ENCODE peak calls at places on chromosomes 16 and 17, in ten cellular contexts. T is non-pigmented ciliary epithelial cell, U is NCI-H510A, Z is aorta, L is T-helper 17 cell, S is endothelial cell of umbilical vein, Q is adipocyte, W is SK-N-SH, F is GM04504, M is neural crest cell. V is an unnamed sample.

GRCh38 chr17:74444406-74444805 is 12.5 kb downstream of the GPRC5C start:
- DNase-seq in M (peak), Q (no peak), T (no peak), Z (no peak), F (no peak), W (no peak), U (no peak), L (no peak), S (no peak), V (no peak)

GRCh38 chr17:66964930-66965800 is 658 bp downstream of the CACNG4 start:
- DNase-seq in U (no peak), Z (no peak), M (peak), L (no peak), S (no peak), Q (peak), W (peak), T (no peak), F (no peak), V (peak)

GRCh38 chr17:38747385-38748328 is 479 bp downstream of the PCGF2 start:
- DNase-seq in Z (peak), W (peak), M (peak), T (no peak), S (no peak), U (no peak), Q (peak), L (no peak), F (no peak), V (peak)

GRCh38 chr17:82985973-82986372 is 93.4 kb upstream of the METRNL start:
- DNase-seq in F (no peak), L (peak), S (peak), M (peak), W (peak), T (no peak), U (no peak), Z (no peak), Q (peak), V (no peak)

GRCh38 chr17:74995847-74996246 is 8.4 kb downstream of the CDR2L start:
- DNase-seq in T (no peak), W (no peak), Z (no peak), S (no peak), M (no peak), Q (no peak), F (no peak), U (no peak), L (no peak), V (no peak)

GRCh38 chr17:71709974-71710373 is 410.8 kb upstream of the SOX9 start:
- DNase-seq in Q (peak), M (no peak), Z (no peak), W (peak), L (no peak), T (no peak), F (peak), S (no peak), U (no peak), V (peak)

GRCh38 chr17:81515530-81516041 is 3.0 kb upstream of the ACTG1 start:
- DNase-seq in M (no peak), F (no peak), Q (no peak), L (no peak), U (no peak), Z (peak), W (peak), T (no peak), S (no peak), V (no peak)

GRCh38 chr16:13012591-13012990 is 111.2 kb downstream of the SHISA9 start:
- DNase-seq in F (no peak), Z (no peak), U (no peak), W (peak), T (no peak), S (no peak), Q (no peak), M (no peak), L (no peak), V (no peak)

GRCh38 chr17:56824503-56824902 is 9.2 kb downstream of the C17orf67 start:
- DNase-seq in Z (no peak), W (no peak), T (no peak), Q (no peak), M (no peak), L (no peak), S (no peak), F (peak), U (no peak), V (no peak)

GRCh38 chr17:39212841-39213480 is 12.8 kb downstream of the STAC2 start:
- DNase-seq in Q (no peak), S (no peak), M (no peak), L (no peak), U (no peak), F (no peak), T (no peak), W (no peak), Z (no peak), V (no peak)

GRCh38 chr16:54342001-54342776 is 55.6 kb upstream of the IRX3 start:
- DNase-seq in U (no peak), F (no peak), Z (no peak), M (no peak), T (no peak), L (no peak), Q (peak), W (no peak), S (no peak), V (peak)

GRCh38 chr17:66542183-66542966 is 240.0 kb downstream of the PRKCA start:
- DNase-seq in F (no peak), Z (no peak), M (no peak), U (no peak), W (peak), L (no peak), S (no peak), T (no peak), Q (peak), V (no peak)

GRCh38 chr16:4272114-4272954 is 489 bp downstream of the TFAP4 start:
- DNase-seq in Q (peak), S (peak), T (no peak), L (no peak), U (no peak), Z (no peak), W (peak), F (no peak), M (peak), V (peak)

GRCh38 chr17:21272881-21273839 is 11.4 kb upstream of the MAP2K3 start:
- DNase-seq in F (no peak), T (no peak), U (no peak), Z (no peak), Q (no peak), W (no peak), M (no peak), L (no peak), S (no peak), V (no peak)

GRCh38 chr17:82076785-82077591 is 11.4 kb upstream of the DUS1L start:
- DNase-seq in S (no peak), W (no peak), T (no peak), U (no peak), F (no peak), Z (no peak), Q (no peak), L (no peak), M (no peak), V (no peak)

V was measured in GM03348.